ENCODE peak calls at places on chromosomes 1 and 21, in ten cellular contexts. E is heart right ventricle, Z is neuronal stem cell, H is ovary, G is GM23338, B is Caco-2, R is tibial nerve, K is spleen, D is transverse colon, Y is body of pancreas. Q is an unnamed sample. For H3K27me3, H3K36me3 and H3K4me1, the result is how much of the 10 kb centered on the place peaks cover.

GRCh38 chr1:167774710-167775109 is 52.9 kb downstream of the MPZL1 start:
- DNase-seq in E (no peak), Z (no peak), H (no peak), G (no peak), B (no peak), R (no peak), K (no peak), D (no peak), Y (no peak), Q (no peak)

GRCh38 chr1:224747578-224747977 is 131.5 kb downstream of the CNIH3 start:
- DNase-seq in E (no peak), Z (no peak), H (no peak), G (no peak), B (no peak), R (no peak), K (no peak), D (no peak), Y (no peak), Q (no peak)

GRCh38 chr1:231153726-231154125 is 8.1 kb upstream of the TRIM67 start:
- DNase-seq in E (no peak), Z (no peak), H (no peak), G (no peak), B (no peak), R (no peak), K (no peak), D (no peak), Y (no peak), Q (no peak)

GRCh38 chr1:235532350-235532749 is 28.1 kb upstream of the B3GALNT2 start:
- DNase-seq in E (no peak), Z (no peak), H (no peak), G (no peak), B (no peak), R (no peak), K (no peak), D (no peak), Y (no peak), Q (no peak)

GRCh38 chr1:165207774-165208359 is 148.6 kb downstream of the LMX1A start:
- DNase-seq in E (no peak), Z (no peak), H (no peak), G (no peak), B (no peak), R (no peak), K (no peak), D (no peak), Y (no peak), Q (no peak)

GRCh38 chr21:15084668-15085067 is 19.9 kb upstream of the NRIP1 start:
- DNase-seq in E (no peak), Z (no peak), H (no peak), G (no peak), B (no peak), R (no peak), K (no peak), D (no peak), Y (peak), Q (no peak)

GRCh38 chr1:40919475-40920011 is 57.4 kb upstream of the CITED4 start:
- DNase-seq in E (no peak), Z (no peak), H (no peak), G (no peak), B (no peak), R (no peak), K (no peak), D (no peak), Y (peak), Q (peak)

GRCh38 chr1:247848346-247848745 is 6.7 kb upstream of the OR11L1 start:
- DNase-seq in E (no peak), Z (no peak), H (no peak), G (no peak), B (no peak), R (no peak), K (no peak), D (no peak), Y (no peak), Q (no peak)

GRCh38 chr1:6954596-6954995 is 169.3 kb downstream of the CAMTA1 start:
- DNase-seq in E (no peak), Z (no peak), H (no peak), G (peak), B (no peak), R (no peak), K (no peak), D (no peak), Y (no peak), Q (no peak)

GRCh38 chr1:67732750-67733151 is 47.8 kb downstream of the GADD45A start:
- DNase-seq in E (peak), Z (no peak), H (no peak), G (no peak), B (no peak), R (no peak), K (no peak), D (no peak), Y (no peak), Q (no peak)

GRCh38 chr1:2894381-2895041 is 93.0 kb upstream of the TTC34 start:
- DNase-seq in E (no peak), Z (no peak), H (no peak), G (no peak), B (no peak), R (no peak), K (no peak), D (no peak), Y (no peak), Q (no peak)

GRCh38 chr1:111825217-111825616 is 69.5 kb downstream of the DDX20 start:
- DNase-seq in E (no peak), Z (no peak), H (no peak), G (no peak), B (no peak), R (no peak), K (no peak), D (no peak), Y (no peak), Q (no peak)

GRCh38 chr1:200922406-200922805 is 27.7 kb downstream of the INAVA start:
- DNase-seq in E (no peak), Z (no peak), H (no peak), G (no peak), B (no peak), R (no peak), K (peak), D (no peak), Y (no peak), Q (no peak)

GRCh38 chr1:240465531-240465940 is 146.4 kb downstream of the GREM2 start:
- DNase-seq in E (no peak), Z (peak), H (no peak), G (peak), B (no peak), R (no peak), K (no peak), D (no peak), Y (no peak), Q (no peak)

DNA sequence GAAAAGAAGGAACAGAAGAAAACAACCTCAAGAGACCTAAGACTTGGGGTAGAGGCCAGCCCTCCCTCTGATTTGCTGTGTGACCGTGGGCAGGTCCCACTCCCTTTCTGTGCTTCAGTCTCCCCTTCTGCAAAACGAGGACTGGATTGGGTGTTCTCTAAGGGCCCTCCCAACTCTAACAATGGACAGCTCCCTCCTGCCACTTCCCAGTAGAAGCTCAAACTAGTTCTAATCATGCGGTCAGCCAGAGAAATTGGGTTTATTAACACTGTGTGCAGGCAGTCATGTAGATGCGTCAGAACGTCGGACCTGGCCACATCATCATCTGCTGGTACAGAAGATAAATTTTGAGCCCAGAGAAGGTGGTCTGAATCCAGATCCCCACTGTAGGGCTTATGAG is 1.6 kb upstream of the PADI4 start:
- DNase-seq in E (no peak), Z (no peak), H (no peak), G (no peak), B (no peak), R (no peak), K (peak), D (no peak), Y (no peak), Q (no peak)
- H3K27me3 ChIP-seq in E (under half), Z (under half), H (under half), G (under half), B (under half), R (under half), K (under half), D (under half), Y (under half), Q (under half)

DNA sequence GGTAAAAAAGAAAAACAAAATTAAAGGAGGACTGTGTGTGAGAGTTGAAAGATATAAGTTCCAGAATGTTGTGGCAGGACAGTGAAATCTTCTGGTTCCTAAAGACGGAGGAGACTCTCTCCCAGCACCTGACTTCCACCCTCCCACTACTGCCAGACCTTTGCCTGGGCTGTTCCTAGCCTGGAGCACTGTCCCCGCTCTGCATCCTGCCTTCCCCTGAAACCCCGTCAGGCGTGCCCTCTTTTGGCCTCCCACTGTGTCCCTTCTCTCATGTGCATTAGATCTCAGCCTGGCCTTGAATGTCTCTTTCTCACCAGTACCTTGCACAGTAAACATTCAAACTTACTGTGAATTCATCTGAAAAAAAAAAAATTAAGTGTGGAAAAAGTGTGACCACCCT is 74.1 kb downstream of the VPS26C start:
- DNase-seq in E (no peak), Z (no peak), H (no peak), G (peak), B (no peak), R (no peak), K (no peak), D (no peak), Y (no peak), Q (no peak)
- H3K36me3 ChIP-seq in E (half or more), Z (half or more), H (under half), G (under half), B (under half), R (under half), K (under half), D (under half), Y (under half), Q (under half)

GRCh38 chr1:160544647-160545046 is 21.6 kb upstream of the SLAMF6 start:
- DNase-seq in E (no peak), Z (no peak), H (no peak), G (peak), B (peak), R (no peak), K (no peak), D (no peak), Y (no peak), Q (no peak)
- H3K4me1 ChIP-seq in E (under half), Z (under half), H (under half), G (under half), B (under half), R (under half), K (under half), D (under half), Y (half or more), Q (under half)

GRCh38 chr1:175911138-175911537 is 167.7 kb upstream of the TNR start:
- DNase-seq in E (no peak), Z (no peak), H (no peak), G (no peak), B (no peak), R (no peak), K (no peak), D (no peak), Y (no peak), Q (no peak)

GRCh38 chr1:175919001-175919400 is 175.6 kb upstream of the TNR start:
- DNase-seq in E (no peak), Z (no peak), H (no peak), G (no peak), B (no peak), R (no peak), K (no peak), D (no peak), Y (no peak), Q (no peak)

GRCh38 chr1:175918364-175918801 is 175.0 kb upstream of the TNR start:
- DNase-seq in E (no peak), Z (no peak), H (no peak), G (peak), B (no peak), R (no peak), K (no peak), D (no peak), Y (no peak), Q (no peak)

GRCh38 chr1:175914115-175914514 is 170.7 kb upstream of the TNR start:
- DNase-seq in E (no peak), Z (no peak), H (no peak), G (no peak), B (no peak), R (no peak), K (no peak), D (no peak), Y (no peak), Q (no peak)
- H3K27me3 ChIP-seq in E (under half), Z (under half), H (under half), G (half or more), B (under half), R (under half), K (under half), D (under half), Y (under half), Q (under half)

DNA sequence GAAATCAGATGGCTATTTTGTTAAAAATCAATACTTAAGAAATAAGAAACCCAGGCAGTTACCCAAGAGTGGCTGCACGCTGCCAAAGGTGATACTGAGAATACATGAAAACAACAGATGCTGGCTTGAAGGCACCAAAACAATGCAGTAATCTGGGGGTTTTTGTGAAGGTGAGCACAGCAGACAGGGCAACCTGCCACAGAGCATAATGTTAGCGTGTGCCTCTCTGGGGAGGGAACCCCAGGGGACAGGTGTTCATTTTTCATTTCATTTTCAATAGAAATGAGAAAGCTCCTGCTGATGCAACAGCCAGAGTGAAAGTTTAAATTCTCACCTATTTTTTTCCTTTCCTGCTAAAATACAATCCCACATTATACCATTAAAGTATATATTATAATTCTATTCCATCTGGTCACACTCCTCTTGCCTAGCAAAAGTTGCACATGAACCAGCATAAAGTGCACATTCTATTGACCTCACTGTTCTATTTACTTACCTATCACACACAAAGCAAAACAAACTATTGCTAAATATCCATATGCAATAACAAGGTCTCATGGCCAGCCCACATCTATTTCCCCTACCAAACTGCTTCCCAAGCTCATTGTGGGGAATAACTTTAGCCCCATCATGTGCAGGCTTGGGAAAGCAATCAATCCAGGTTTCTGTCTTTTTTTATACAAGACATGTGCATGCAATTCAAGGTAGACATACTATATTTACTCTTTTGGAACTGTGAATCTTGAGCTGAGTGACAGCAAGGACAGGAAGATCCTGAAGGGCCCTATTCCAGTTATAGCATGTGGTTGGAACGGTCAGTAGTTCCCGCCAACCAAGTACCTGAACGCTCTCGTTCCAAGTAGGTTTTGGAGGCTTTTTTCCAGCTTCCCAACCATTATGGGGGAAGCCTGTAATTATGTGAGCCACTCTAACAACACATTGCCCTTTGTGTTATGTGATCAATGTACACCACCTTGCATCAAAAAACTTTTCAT is 173.6 kb downstream of the RERE start:
- DNase-seq in E (no peak), Z (no peak), H (no peak), G (no peak), B (peak), R (no peak), K (no peak), D (peak), Y (peak), Q (no peak)
- H3K36me3 ChIP-seq in E (under half), Z (half or more), H (under half), G (under half), B (under half), R (under half), K (under half), D (under half), Y (under half), Q (under half)

DNA sequence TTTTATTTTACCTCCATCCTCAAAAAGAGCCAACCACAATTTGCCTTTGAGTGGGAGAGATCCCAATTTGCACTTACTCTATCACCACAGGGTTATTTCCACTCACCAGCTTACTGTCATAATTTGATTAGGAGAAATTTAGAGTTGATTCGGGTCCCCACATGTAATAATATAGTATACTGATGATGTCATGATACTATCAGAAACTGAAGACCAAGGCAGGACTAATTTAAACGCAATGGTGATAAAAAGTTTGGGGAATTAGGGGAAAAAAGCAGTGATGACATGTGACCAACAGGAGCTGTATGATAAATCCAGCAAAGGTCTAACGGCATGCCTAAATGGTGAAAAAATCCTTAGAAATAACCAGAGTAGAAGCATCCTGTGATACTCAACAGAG is 54.4 kb downstream of the TRIM33 start:
- DNase-seq in E (no peak), Z (no peak), H (no peak), G (no peak), B (no peak), R (no peak), K (no peak), D (no peak), Y (no peak), Q (no peak)
- H3K4me1 ChIP-seq in E (under half), Z (under half), H (under half), G (under half), B (under half), R (under half), K (under half), D (under half), Y (under half), Q (under half)

Q was measured in HAP-1.